ENCODE peak calls at places on chromosomes 12 and 14, in ten cellular contexts. T is lower leg skin, S is left lung, G is AG04450, I is neural progenitor cell, B is GM23338, N is lung, O is body of pancreas, Y is AG10803, H is coronary artery. D is an unnamed sample.

GRCh38 chr12:115871714-115872113 is 405.8 kb downstream of the MED13L start:
- DNase-seq in T (no peak), S (no peak), G (no peak), I (peak; percentile 71), B (peak; percentile 86), N (no peak), O (no peak), Y (peak; percentile 24), H (no peak), D (no peak)

GRCh38 chr12:5260591-5261086 is 171.3 kb upstream of the NTF3 start:
- DNase-seq in T (no peak), S (no peak), G (no peak), I (no peak), B (no peak), N (no peak), O (no peak), Y (no peak), H (no peak), D (no peak)

GRCh38 chr14:106013879-106014376 is 487.5 kb downstream of the TMEM121 start:
- DNase-seq in T (no peak), S (no peak), G (no peak), I (no peak), B (no peak), N (no peak), O (no peak), Y (no peak), H (no peak), D (no peak)

GRCh38 chr12:100564090-100564489 is 9.4 kb upstream of the GAS2L3 start:
- DNase-seq in T (no peak), S (no peak), G (no peak), I (peak; percentile 25), B (peak; percentile 17), N (no peak), O (no peak), Y (no peak), H (no peak), D (no peak)

GRCh38 chr14:59377991-59378720 is 87.0 kb downstream of the GPR135 start:
- DNase-seq in T (no peak), S (no peak), G (no peak), I (no peak), B (no peak), N (no peak), O (no peak), Y (no peak), H (no peak), D (no peak)

GRCh38 chr12:62677355-62677754 is 210.7 kb downstream of the MON2 start:
- DNase-seq in T (no peak), S (no peak), G (no peak), I (no peak), B (no peak), N (no peak), O (no peak), Y (no peak), H (no peak), D (no peak)

GRCh38 chr14:68677476-68677875 is 115.4 kb downstream of the ZFP36L1 start:
- DNase-seq in T (no peak), S (no peak), G (no peak), I (no peak), B (no peak), N (no peak), O (no peak), Y (no peak), H (no peak), D (no peak)

GRCh38 chr14:91352101-91352500 is 65.5 kb downstream of the CCDC88C start:
- DNase-seq in T (no peak), S (no peak), G (no peak), I (peak; percentile 49), B (peak; percentile 58), N (peak; percentile 55), O (no peak), Y (peak; percentile 12), H (no peak), D (no peak)

GRCh38 chr14:60648169-60648933 is 926 bp downstream of the SIX1 start:
- DNase-seq in T (no peak), S (no peak), G (no peak), I (peak; percentile 55), B (peak; percentile 45), N (no peak), O (no peak), Y (peak; percentile 18), H (no peak), D (no peak)

GRCh38 chr14:60647837-60648168 is 1.5 kb downstream of the SIX1 start:
- DNase-seq in T (no peak), S (no peak), G (no peak), I (no peak), B (no peak), N (no peak), O (no peak), Y (no peak), H (no peak), D (no peak)

GRCh38 chr14:60648934-60649814 is at the start of gene SIX1:
- DNase-seq in T (no peak), S (peak; percentile 65), G (peak; percentile 85), I (peak; percentile 96), B (peak; percentile 97), N (peak; percentile 62), O (peak; percentile 51), Y (peak; percentile 92), H (peak; percentile 79), D (peak; percentile 72)

GRCh38 chr14:60646202-60646886 is 2.9 kb downstream of the SIX1 start:
- DNase-seq in T (no peak), S (no peak), G (no peak), I (peak; percentile 51), B (peak; percentile 78), N (no peak), O (no peak), Y (no peak), H (no peak), D (no peak)

GRCh38 chr14:60647081-60647836 is 2.0 kb downstream of the SIX1 start:
- DNase-seq in T (no peak), S (no peak), G (no peak), I (peak; percentile 80), B (peak; percentile 75), N (no peak), O (no peak), Y (peak; percentile 56), H (no peak), D (no peak)
- H3K4me3 ChIP-seq in T (peak overlapping the region; percentile 1), S (no peak overlapping the region), G (peak overlapping the region; percentile 88), I (peak overlapping the region; percentile 24), B (peak overlapping the region; percentile 64), N (no peak overlapping the region), O (no peak overlapping the region), Y (peak overlapping the region; percentile 70), H (peak overlapping the region; percentile 73), D (peak overlapping the region; percentile 81)

DNA sequence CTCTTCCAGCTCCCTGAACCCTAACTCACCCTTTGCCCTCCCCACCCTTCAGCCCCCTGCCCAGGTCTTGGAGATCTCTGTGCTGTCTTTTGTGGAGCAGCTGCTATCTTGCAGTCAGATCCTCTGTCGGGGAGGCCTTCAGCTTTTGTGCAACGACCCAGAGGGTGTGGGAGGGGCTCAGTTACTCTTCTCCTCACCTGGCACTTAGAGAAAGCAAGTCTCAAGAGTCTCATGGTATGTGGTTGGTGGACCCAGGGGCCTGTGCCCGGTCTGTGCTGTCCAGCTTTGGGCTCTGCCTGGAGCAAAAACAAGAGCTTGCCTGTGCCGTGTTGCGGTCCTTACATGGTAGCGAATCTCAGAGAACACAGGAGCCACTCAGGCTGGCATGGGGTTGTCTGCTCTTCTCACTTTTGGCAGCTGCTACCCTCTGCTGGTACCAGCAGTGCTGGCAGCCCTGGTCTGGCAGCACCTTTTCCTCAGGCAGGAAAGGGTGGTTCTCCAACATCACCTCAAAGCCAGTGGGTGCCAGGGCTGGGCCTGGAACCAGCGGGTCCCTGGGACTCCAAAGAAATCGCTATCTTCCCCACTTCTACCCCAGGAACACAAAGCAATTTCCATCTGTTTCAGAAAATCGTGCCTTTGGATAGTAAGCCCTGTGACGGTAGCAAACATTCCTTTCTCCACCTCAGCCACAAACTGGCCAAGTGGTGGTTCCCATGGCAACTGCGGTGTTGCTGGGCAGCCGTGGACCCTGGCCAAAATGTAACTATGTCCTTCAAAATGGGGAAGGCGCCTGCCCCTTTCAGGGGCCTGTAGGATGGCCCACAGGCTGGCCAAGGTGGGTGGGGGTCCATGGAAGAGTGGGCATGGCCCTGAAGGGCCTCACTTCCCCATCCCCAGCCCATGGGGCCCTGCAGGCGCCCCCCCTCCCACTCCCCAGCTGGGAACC is 90.0 kb downstream of the RIN3 start:
- DNase-seq in T (no peak), S (no peak), G (peak; percentile 63), I (peak; percentile 52), B (peak; percentile 44), N (peak; percentile 51), O (no peak), Y (peak; percentile 75), H (peak; percentile 90), D (peak; percentile 78)
- TF ChIP-seq CTCF in T (no peak), S (no peak), G (peak; percentile 32), I (no peak), B (peak; percentile 21), N (no peak), O (no peak), Y (peak; percentile 14), H (no peak), D (peak; percentile 42)

DNA sequence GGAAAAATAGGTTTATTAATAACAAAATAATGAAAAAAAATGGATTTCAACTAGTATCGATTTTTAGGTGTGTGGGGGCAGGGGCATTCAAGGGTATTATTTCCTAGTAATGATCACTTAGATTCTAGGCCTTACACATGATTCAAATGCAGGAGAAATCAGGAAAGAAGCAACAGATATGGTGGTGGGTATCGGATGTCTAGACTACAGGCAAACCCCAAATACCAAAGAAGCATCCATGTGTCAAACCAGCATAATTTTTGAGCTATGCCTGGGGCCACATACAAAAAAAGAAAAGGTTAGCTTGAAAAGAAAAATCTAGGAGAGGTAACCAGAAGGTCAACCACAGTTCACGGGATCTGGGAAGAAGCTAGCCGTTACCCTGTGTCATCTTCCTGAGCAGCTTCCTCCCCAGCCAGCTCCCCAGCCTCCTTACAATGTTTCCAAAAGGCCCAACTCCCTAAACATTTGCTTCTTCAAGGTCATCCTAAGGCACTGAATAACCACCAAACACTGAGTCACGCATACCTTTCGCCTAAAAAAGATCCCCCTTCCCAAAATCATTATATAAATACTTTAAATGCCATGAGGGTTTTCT is 3.2 kb downstream of the SINHCAF start:
- DNase-seq in T (no peak), S (no peak), G (no peak), I (peak; percentile 33), B (peak; percentile 51), N (no peak), O (no peak), Y (peak; percentile 44), H (no peak), D (no peak)
- H3K4me3 ChIP-seq in T (no peak overlapping the region), S (peak overlapping the region; percentile 79), G (peak overlapping the region; percentile 94), I (peak overlapping the region; percentile 85), B (peak overlapping the region; percentile 93), N (no peak overlapping the region), O (no peak overlapping the region), Y (no peak overlapping the region), H (no peak overlapping the region), D (no peak overlapping the region)

GRCh38 chr14:54704768-54705167 is 137.8 kb downstream of the SAMD4A start:
- DNase-seq in T (no peak), S (no peak), G (no peak), I (no peak), B (no peak), N (no peak), O (no peak), Y (no peak), H (no peak), D (no peak)

GRCh38 chr14:54708161-54708560 is 141.2 kb downstream of the SAMD4A start:
- DNase-seq in T (no peak), S (no peak), G (no peak), I (no peak), B (no peak), N (no peak), O (no peak), Y (no peak), H (no peak), D (no peak)

GRCh38 chr14:54709444-54709843 is 142.5 kb downstream of the SAMD4A start:
- DNase-seq in T (no peak), S (no peak), G (no peak), I (no peak), B (no peak), N (no peak), O (no peak), Y (no peak), H (no peak), D (no peak)

GRCh38 chr14:54708982-54709381 is 142.1 kb downstream of the SAMD4A start:
- DNase-seq in T (no peak), S (no peak), G (no peak), I (no peak), B (no peak), N (no peak), O (no peak), Y (no peak), H (no peak), D (no peak)

DNA sequence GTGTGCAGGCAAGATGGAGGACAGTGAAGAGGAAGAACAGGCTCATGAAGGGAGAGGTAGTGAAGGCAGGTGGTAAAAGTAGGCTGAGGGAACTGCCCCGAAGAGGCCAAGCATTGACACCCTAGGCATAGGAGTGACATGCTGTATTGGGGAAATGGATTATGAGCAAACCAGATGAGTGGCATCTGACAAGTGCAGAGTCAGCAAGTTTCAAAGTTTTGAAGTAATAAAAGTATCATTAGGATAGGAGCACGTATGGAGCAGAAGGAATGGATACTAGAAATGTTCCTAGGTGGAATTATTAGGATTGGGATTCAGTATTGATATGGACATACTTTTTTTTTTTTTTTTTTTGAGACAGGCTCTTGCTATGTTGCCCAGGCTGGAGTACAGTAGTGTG is 139.8 kb downstream of the SAMD4A start:
- DNase-seq in T (no peak), S (no peak), G (no peak), I (no peak), B (no peak), N (no peak), O (no peak), Y (no peak), H (no peak), D (no peak)
- TF ChIP-seq CTCF in T (no peak), S (no peak), G (no peak), I (no peak), B (no peak), N (no peak), O (no peak), Y (no peak), H (no peak), D (no peak)